ENCODE peak calls at places on chromosomes 16 and 17, in six cellular contexts. B, T, W, V, R and X are unnamed samples.

GRCh38 chr16:83351846-83352245 is 455.9 kb upstream of the HSBP1 start:
- DNase-seq in B (no peak), T (peak; percentile 93), W (no peak), V (no peak), R (no peak), X (no peak)

GRCh38 chr16:46929378-46930332 is 43.8 kb downstream of the DNAJA2 start:
- DNase-seq in B (peak; percentile 60), T (peak; percentile 38), W (peak; percentile 66), V (peak; percentile 31), R (peak; percentile 84), X (peak; percentile 68)

GRCh38 chr17:14748036-14748715 is 447.3 kb downstream of the HS3ST3B1 start:
- DNase-seq in B (peak; percentile 83), T (peak; percentile 46), W (no peak), V (no peak), R (no peak), X (no peak)

GRCh38 chr17:11795906-11796305 is 197.6 kb downstream of the DNAH9 start:
- DNase-seq in B (no peak), T (no peak), W (no peak), V (no peak), R (no peak), X (no peak)

GRCh38 chr16:29738514-29738913 is 7.3 kb downstream of the C16orf54 start:
- DNase-seq in B (peak; percentile 15), T (no peak), W (no peak), V (no peak), R (no peak), X (no peak)

GRCh38 chr17:59719526-59719925 is 12.1 kb downstream of the VMP1 start:
- DNase-seq in B (no peak), T (no peak), W (no peak), V (no peak), R (no peak), X (no peak)

GRCh38 chr16:16029431-16030011 is 80.1 kb downstream of the ABCC1 start:
- DNase-seq in B (no peak), T (peak; percentile 24), W (no peak), V (no peak), R (no peak), X (no peak)

GRCh38 chr16:87371261-87371866 is 12.2 kb downstream of the FBXO31 start:
- DNase-seq in B (no peak), T (no peak), W (no peak), V (no peak), R (no peak), X (no peak)

GRCh38 chr16:67216612-67217490 is 10.1 kb upstream of the TMEM208 start:
- DNase-seq in B (no peak), T (no peak), W (no peak), V (peak; percentile 72), R (no peak), X (no peak)

GRCh38 chr16:74302341-74302740 is 5.7 kb downstream of the PSMD7 start:
- DNase-seq in B (no peak), T (no peak), W (no peak), V (no peak), R (no peak), X (no peak)

GRCh38 chr16:74304835-74305176 is 8.2 kb downstream of the PSMD7 start:
- DNase-seq in B (no peak), T (no peak), W (no peak), V (no peak), R (no peak), X (no peak)

GRCh38 chr16:74305978-74306784 is 9.6 kb downstream of the PSMD7 start:
- DNase-seq in B (no peak), T (no peak), W (no peak), V (no peak), R (no peak), X (no peak)

GRCh38 chr16:74305286-74305685 is 8.7 kb downstream of the PSMD7 start:
- DNase-seq in B (no peak), T (no peak), W (no peak), V (no peak), R (no peak), X (no peak)

GRCh38 chr16:74304164-74304834 is 7.7 kb downstream of the PSMD7 start:
- DNase-seq in B (peak; percentile 14), T (no peak), W (no peak), V (no peak), R (no peak), X (peak; percentile 16)
- TF ChIP-seq CTCF in B (peak; percentile 49), T (peak; percentile 41), W (no peak), V (no peak), R (no peak), X (peak; percentile 43)

GRCh38 chr16:1633310-1633709 is 21.1 kb downstream of the CRAMP1 start:
- DNase-seq in B (no peak), T (no peak), W (no peak), V (no peak), R (no peak), X (no peak)

GRCh38 chr16:1631931-1632637 is 19.9 kb downstream of the CRAMP1 start:
- DNase-seq in B (no peak), T (no peak), W (no peak), V (no peak), R (no peak), X (no peak)

GRCh38 chr16:1632638-1632970 is 20.4 kb downstream of the CRAMP1 start:
- DNase-seq in B (no peak), T (no peak), W (no peak), V (no peak), R (no peak), X (no peak)

GRCh38 chr16:1630450-1631213 is 18.5 kb downstream of the CRAMP1 start:
- DNase-seq in B (no peak), T (no peak), W (no peak), V (no peak), R (no peak), X (no peak)

DNA sequence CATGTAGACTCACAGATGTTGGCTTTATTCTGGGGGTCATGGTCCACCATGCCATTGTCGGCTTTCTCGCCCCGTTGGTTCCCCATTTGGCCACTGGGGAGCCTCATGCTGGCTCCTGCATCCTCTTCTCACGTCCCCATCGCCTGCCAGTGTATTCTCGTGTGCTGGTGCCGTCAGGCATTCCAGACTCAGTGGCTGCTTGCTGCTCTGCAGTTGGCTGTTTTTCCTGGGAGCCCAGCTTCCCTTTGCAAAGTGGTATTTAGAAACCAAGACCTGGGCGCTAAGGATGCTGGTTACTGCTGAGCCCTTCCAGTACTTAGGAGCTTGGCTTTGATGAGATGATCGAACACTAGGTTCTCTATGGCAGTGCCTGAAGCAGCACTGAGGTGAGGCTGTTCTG is 19.1 kb downstream of the CRAMP1 start:
- DNase-seq in B (no peak), T (no peak), W (no peak), V (no peak), R (no peak), X (no peak)
- TF ChIP-seq CTCF in B (no peak), T (no peak), W (no peak), V (no peak), R (no peak), X (no peak)

GRCh38 chr17:79991924-79992656 is 43.6 kb downstream of the TBC1D16 start:
- DNase-seq in B (no peak), T (no peak), W (peak; percentile 60), V (no peak), R (no peak), X (no peak)
- TF ChIP-seq CTCF in B (no peak), T (no peak), W (no peak), V (no peak), R (no peak), X (no peak)

GRCh38 chr16:17368511-17368910 is 102.2 kb downstream of the XYLT1 start:
- DNase-seq in B (no peak), T (no peak), W (no peak), V (no peak), R (no peak), X (no peak)

GRCh38 chr16:17367034-17367433 is 103.7 kb downstream of the XYLT1 start:
- DNase-seq in B (no peak), T (no peak), W (no peak), V (no peak), R (no peak), X (no peak)

GRCh38 chr16:17366299-17366961 is 104.3 kb downstream of the XYLT1 start:
- DNase-seq in B (no peak), T (no peak), W (no peak), V (no peak), R (no peak), X (no peak)

GRCh38 chr16:17368951-17369350 is 101.8 kb downstream of the XYLT1 start:
- DNase-seq in B (no peak), T (no peak), W (no peak), V (no peak), R (no peak), X (no peak)

GRCh38 chr16:17367932-17368331 is 102.8 kb downstream of the XYLT1 start:
- DNase-seq in B (no peak), T (peak; percentile 60), W (no peak), V (no peak), R (peak; percentile 82), X (no peak)
- TF ChIP-seq CTCF in B (no peak), T (peak; percentile 24), W (no peak), V (no peak), R (no peak), X (no peak)

GRCh38 chr16:88811600-88811849 is 203 bp downstream of the APRT start:
- DNase-seq in B (no peak), T (no peak), W (no peak), V (no peak), R (no peak), X (no peak)

GRCh38 chr16:88810868-88811599 is 694 bp downstream of the APRT start:
- DNase-seq in B (peak; percentile 80), T (peak; percentile 71), W (peak; percentile 88), V (peak; percentile 84), R (no peak), X (peak; percentile 57)

GRCh38 chr16:88813396-88814143 is 1.8 kb upstream of the APRT start:
- DNase-seq in B (no peak), T (no peak), W (no peak), V (no peak), R (no peak), X (no peak)

GRCh38 chr16:88810166-88810867 is 1.4 kb downstream of the APRT start:
- DNase-seq in B (peak; percentile 41), T (no peak), W (no peak), V (no peak), R (no peak), X (peak; percentile 19)

DNA sequence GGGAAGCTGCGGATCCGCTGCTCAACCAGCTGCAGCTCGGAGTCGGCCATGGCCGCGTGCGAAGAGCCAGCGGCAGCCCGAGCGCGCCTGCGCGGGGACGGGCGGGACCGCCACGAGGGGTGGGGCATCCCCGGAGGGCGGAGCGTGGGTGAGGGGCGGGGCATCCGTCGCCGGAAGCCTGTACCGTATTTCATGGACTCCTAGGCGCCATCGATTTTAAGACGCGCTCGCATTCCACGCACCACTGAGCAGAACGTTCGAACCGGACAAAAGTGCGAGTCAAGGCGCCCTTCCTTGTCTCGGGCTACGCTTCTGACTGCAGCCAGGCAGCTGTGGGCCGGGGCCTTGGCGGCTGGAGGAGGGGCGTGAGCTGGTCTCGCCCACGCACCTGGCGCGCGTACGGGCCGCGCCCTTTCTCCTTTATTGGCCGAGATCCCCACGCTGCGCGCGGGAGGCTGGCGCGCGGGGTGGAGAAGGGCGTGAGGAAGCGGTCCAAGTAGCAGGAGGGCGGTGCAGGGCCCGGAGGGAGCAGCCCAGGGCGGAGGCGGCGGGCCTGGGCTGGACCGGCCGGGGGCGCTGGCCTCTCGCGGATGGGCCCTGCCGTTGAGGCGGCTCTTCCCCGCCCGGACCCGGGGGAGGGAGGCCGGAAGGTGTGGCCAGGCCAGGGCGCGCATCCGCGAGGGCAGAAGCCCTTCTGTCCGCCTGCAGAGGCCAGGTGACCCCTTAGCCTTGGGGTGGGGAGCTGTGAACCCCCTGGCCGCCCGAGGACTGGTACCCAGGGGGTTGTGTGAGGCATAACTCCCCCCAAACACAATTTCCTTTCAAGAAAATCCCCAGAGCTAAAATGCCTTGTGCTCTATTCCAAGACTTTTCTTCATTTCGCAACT is at the start of gene APRT:
- DNase-seq in B (peak; percentile 95), T (peak; percentile 92), W (peak; percentile 99), V (peak; percentile 90), R (peak; percentile 95), X (peak; percentile 97)
- TF ChIP-seq CTCF in B (no peak), T (no peak), W (no peak), V (no peak), R (no peak), X (peak; percentile 59)

GRCh38 chr16:13950821-13951547 is 31.0 kb downstream of the ERCC4 start:
- DNase-seq in B (no peak), T (no peak), W (no peak), V (no peak), R (no peak), X (no peak)
- TF ChIP-seq CTCF in B (no peak), T (no peak), W (no peak), V (no peak), R (no peak), X (no peak)